ENCODE peak calls at places on chromosomes 12 and 14, in four cellular contexts. W is K562, M is HCT116, V is HepG2. C is an unnamed sample.

GRCh38 chr12:62738105-62738504 is 196.8 kb downstream of the PPM1H start:
- DNase-seq in W (no peak), M (no peak), V (no peak), C (no peak)

GRCh38 chr12:75998292-75999063 is 33.1 kb downstream of the PHLDA1 start:
- DNase-seq in W (no peak), M (no peak), V (no peak), C (no peak)

GRCh38 chr14:102316048-102316745 is 3.3 kb upstream of the ZNF839 start:
- DNase-seq in V (peak), M (no peak), W (no peak), C (no peak)

GRCh38 chr14:69363055-69363454 is 35.0 kb downstream of the ERH start:
- DNase-seq in V (peak), W (no peak), M (no peak), C (no peak)

GRCh38 chr14:24253936-24254335 is 9.0 kb downstream of the TGM1 start:
- DNase-seq in V (no peak), M (no peak), W (no peak), C (no peak)

GRCh38 chr12:117686911-117687377 is 281.8 kb downstream of the KSR2 start:
- DNase-seq in V (peak), M (peak), W (no peak), C (peak)

GRCh38 chr12:18224745-18225144 is 36.6 kb upstream of the PIK3C2G start:
- DNase-seq in M (peak), V (peak), W (no peak), C (peak)

GRCh38 chr12:97380440-97380839 is 82.2 kb upstream of the RMST start:
- DNase-seq in M (no peak), W (no peak), V (peak), C (no peak)

GRCh38 chr12:57240069-57240921 is 10.7 kb downstream of the STAC3 start:
- DNase-seq in V (no peak), M (peak), W (peak), C (no peak)

GRCh38 chr14:94120667-94121335 is 8.6 kb downstream of the IFI27L2 start:
- DNase-seq in V (no peak), M (no peak), W (no peak), C (no peak)

GRCh38 chr14:22388669-22389625 is 200.1 kb downstream of the DAD1 start:
- DNase-seq in V (peak), M (no peak), W (no peak), C (no peak)

GRCh38 chr12:58774731-58775130 is 145.6 kb downstream of the LRIG3 start:
- DNase-seq in W (no peak), M (no peak), V (no peak), C (no peak)

GRCh38 chr12:2311001-2311778 is 258.4 kb downstream of the CACNA1C start:
- DNase-seq in V (no peak), W (no peak), M (no peak), C (no peak)

GRCh38 chr12:2382391-2383155 is 329.8 kb downstream of the CACNA1C start:
- DNase-seq in W (no peak), M (no peak), V (no peak), C (no peak)

GRCh38 chr14:25108959-25109358 is 59.0 kb upstream of the STXBP6 start:
- DNase-seq in V (peak), W (no peak), M (no peak), C (no peak)

GRCh38 chr12:125110641-125111360 is 45.6 kb downstream of the AACS start:
- DNase-seq in W (no peak), V (no peak), M (no peak), C (no peak)

GRCh38 chr12:50627491-50627890 is 122.7 kb downstream of the DIP2B start:
- DNase-seq in W (no peak), M (no peak), V (no peak), C (no peak)

GRCh38 chr14:75982724-75983358 is 1.0 kb upstream of the TGFB3 start:
- DNase-seq in V (no peak), W (no peak), M (no peak), C (no peak)

GRCh38 chr12:46468159-46468558 is 95.6 kb upstream of the SLC38A2 start:
- DNase-seq in M (peak), V (no peak), W (no peak), C (no peak)

GRCh38 chr12:74586251-74586650 is 48.6 kb downstream of the ATXN7L3B start:
- DNase-seq in W (no peak), V (no peak), M (no peak), C (no peak)

GRCh38 chr12:90909069-90909676 is 45.8 kb downstream of the CCER1 start:
- DNase-seq in V (peak), W (no peak), M (peak), C (peak)

GRCh38 chr14:102238131-102238530 is 66.8 kb downstream of the MOK start:
- DNase-seq in V (no peak), W (no peak), M (no peak), C (no peak)

GRCh38 chr12:66065623-66066022 is 64.9 kb downstream of the LLPH start:
- DNase-seq in M (no peak), W (no peak), V (no peak), C (no peak)

GRCh38 chr14:53044486-53044885 is 93.6 kb upstream of the FERMT2 start:
- DNase-seq in V (no peak), W (no peak), M (no peak), C (no peak)
- TF ChIP-seq TCF7L2 in V (no peak), W (no peak), M (no peak), C (no peak)

GRCh38 chr14:103966631-103967030 is 24.3 kb upstream of the RD3L start:
- DNase-seq in W (no peak), M (no peak), V (no peak), C (no peak)

GRCh38 chr14:103973354-103973753 is 31.0 kb upstream of the RD3L start:
- DNase-seq in W (peak), V (no peak), M (no peak), C (no peak)

GRCh38 chr14:103974575-103974974 is 32.2 kb upstream of the RD3L start:
- DNase-seq in W (no peak), V (no peak), M (no peak), C (no peak)

GRCh38 chr14:103969961-103970360 is 27.6 kb upstream of the RD3L start:
- DNase-seq in M (no peak), V (no peak), W (no peak), C (no peak)
- H3K4me3 ChIP-seq in M (no peak), V (no peak), W (no peak), C (no peak)

DNA sequence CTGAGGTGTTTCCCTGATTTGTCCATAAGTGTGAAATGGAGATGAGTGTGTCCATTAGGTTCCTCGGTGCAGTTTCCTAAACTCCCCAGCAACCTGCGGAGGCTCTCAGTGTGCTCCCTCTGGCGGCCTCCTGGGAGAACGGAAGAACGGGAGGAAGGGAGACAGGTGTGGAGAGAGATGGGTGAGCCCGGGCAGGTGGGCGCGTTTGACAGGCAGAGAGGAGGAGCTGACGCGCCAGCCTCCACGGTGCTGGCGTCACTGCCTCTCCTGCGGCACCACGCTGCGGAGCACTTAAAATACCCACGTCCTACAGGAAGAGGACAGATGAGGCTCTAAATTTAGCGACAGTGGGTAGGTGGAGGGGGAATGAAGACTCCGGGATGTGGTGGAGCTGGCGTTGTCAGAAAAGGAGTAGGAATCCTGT is 26.8 kb upstream of the PEX5 start:
- DNase-seq in M (peak), W (peak), V (peak), C (no peak)
- TF ChIP-seq TCF7L2 in M (no peak), W (no peak), V (no peak), C (no peak)

GRCh38 chr14:99191663-99192621 is 80.1 kb downstream of the BCL11B start:
- DNase-seq in M (no peak), V (no peak), W (no peak), C (no peak)
- H3K4me3 ChIP-seq in M (no peak), V (peak), W (no peak), C (peak)

GRCh38 chr12:83461326-83461985 is 774.8 kb downstream of the TMTC2 start:
- DNase-seq in M (no peak), W (no peak), V (no peak), C (no peak)
- TF ChIP-seq TCF7L2 in M (no peak), W (no peak), V (no peak), C (no peak)

GRCh38 chr14:103332143-103332919 is 1.7 kb upstream of the EIF5 start:
- DNase-seq in W (no peak), V (no peak), M (no peak), C (no peak)
- H3K4me3 ChIP-seq in W (peak), V (no peak), M (peak), C (peak)

GRCh38 chr14:91753501-91754128 is 21.7 kb upstream of the CATSPERB start:
- DNase-seq in V (no peak), W (no peak), M (no peak), C (no peak)
- TF ChIP-seq TCF7L2 in V (no peak), W (no peak), M (no peak), C (no peak)

GRCh38 chr12:108672054-108672453 is 38.4 kb upstream of the SELPLG start:
- DNase-seq in M (no peak), W (no peak), V (no peak), C (no peak)
- H3K4me3 ChIP-seq in M (no peak), W (no peak), V (no peak), C (no peak)

C was measured in Panc1.